ENCODE peak calls at places on chromosomes 11 and 22, in ten cellular contexts. T is cerebellum, Y is Caco-2, X is stromal cell of bone marrow, S is hepatocyte, P is non-pigmented ciliary epithelial cell, L is T-helper 1 cell, E is lower leg skin, O is ELR, F is KBM-7. C is an unnamed sample.
A peak's percentile ranks its signal among the peaks of the same experiment; 100 is the strongest.

GRCh38 chr22:33163815-33164214 is 105.6 kb upstream of the SYN3 start:
- DNase-seq in T (no peak), Y (no peak), X (no peak), S (no peak), P (no peak), L (no peak), E (no peak), O (no peak), F (no peak), C (no peak)

GRCh38 chr11:7524831-7525230 is 11.0 kb downstream of the PPFIBP2 start:
- DNase-seq in T (no peak), Y (no peak), X (no peak), S (no peak), P (no peak), L (no peak), E (peak; percentile 71), O (no peak), F (peak; percentile 90), C (no peak)

GRCh38 chr11:112697371-112697770 is 263.8 kb upstream of the NCAM1 start:
- DNase-seq in T (peak; percentile 11), Y (no peak), X (no peak), S (no peak), P (no peak), L (no peak), E (no peak), O (no peak), F (no peak), C (no peak)

GRCh38 chr22:20117656-20118571 is 888 bp upstream of the TRMT2A start:
- DNase-seq in T (no peak), Y (no peak), X (no peak), S (peak; percentile 56), P (no peak), L (peak; percentile 52), E (no peak), O (peak; percentile 47), F (no peak), C (peak; percentile 67)

GRCh38 chr11:111206472-111206871 is 39.1 kb upstream of the POU2AF2 start:
- DNase-seq in T (no peak), Y (no peak), X (no peak), S (no peak), P (peak; percentile 48), L (no peak), E (no peak), O (peak; percentile 62), F (no peak), C (no peak)

GRCh38 chr11:58739725-58740430 is 8.1 kb upstream of the GLYAT start:
- DNase-seq in T (no peak), Y (no peak), X (no peak), S (no peak), P (no peak), L (no peak), E (no peak), O (peak; percentile 29), F (no peak), C (no peak)

GRCh38 chr11:35404397-35404775 is 15.0 kb downstream of the SLC1A2 start:
- DNase-seq in T (no peak), Y (peak; percentile 66), X (no peak), S (peak; percentile 46), P (no peak), L (no peak), E (no peak), O (peak; percentile 60), F (peak; percentile 39), C (no peak)

GRCh38 chr11:62921573-62922188 is 518 bp upstream of the CHRM1 start:
- DNase-seq in T (no peak), Y (no peak), X (no peak), S (no peak), P (no peak), L (no peak), E (peak; percentile 46), O (peak; percentile 62), F (no peak), C (no peak)

GRCh38 chr22:41725510-41726110 is 26.3 kb downstream of the MEI1 start:
- DNase-seq in T (peak; percentile 23), Y (peak; percentile 51), X (no peak), S (peak; percentile 11), P (no peak), L (no peak), E (no peak), O (peak; percentile 75), F (no peak), C (no peak)

GRCh38 chr11:69391192-69392103 is 90.0 kb upstream of the LINC01488 start:
- DNase-seq in T (no peak), Y (peak; percentile 26), X (no peak), S (no peak), P (no peak), L (no peak), E (no peak), O (no peak), F (no peak), C (no peak)

GRCh38 chr11:103870821-103871309 is 165.6 kb upstream of the DDI1 start:
- DNase-seq in T (no peak), Y (no peak), X (peak; percentile 44), S (peak; percentile 45), P (no peak), L (no peak), E (peak; percentile 78), O (no peak), F (no peak), C (no peak)

GRCh38 chr11:110908401-110909106 is 196.3 kb upstream of the ARHGAP20 start:
- DNase-seq in T (no peak), Y (no peak), X (peak; percentile 87), S (peak; percentile 53), P (peak; percentile 98), L (no peak), E (no peak), O (peak; percentile 28), F (no peak), C (no peak)

GRCh38 chr22:45994516-45995404 is 17.8 kb upstream of the WNT7B start:
- DNase-seq in T (peak; percentile 85), Y (peak; percentile 73), X (peak; percentile 31), S (peak; percentile 76), P (no peak), L (peak; percentile 59), E (peak; percentile 80), O (peak; percentile 75), F (peak; percentile 78), C (peak; percentile 73)

GRCh38 chr22:29434288-29434687 is 4.1 kb upstream of the RFPL1 start:
- DNase-seq in T (no peak), Y (no peak), X (no peak), S (no peak), P (no peak), L (no peak), E (no peak), O (no peak), F (no peak), C (no peak)

GRCh38 chr22:25475554-25476022 is 88.9 kb upstream of the GRK3 start:
- DNase-seq in T (no peak), Y (no peak), X (peak; percentile 32), S (peak; percentile 58), P (no peak), L (no peak), E (no peak), O (no peak), F (peak; percentile 65), C (no peak)

GRCh38 chr11:3136542-3137455 is 28.3 kb downstream of the OSBPL5 start:
- DNase-seq in T (no peak), Y (no peak), X (no peak), S (no peak), P (no peak), L (no peak), E (no peak), O (no peak), F (no peak), C (peak; percentile 18)

GRCh38 chr22:32830473-32830872 is 29.0 kb downstream of the TIMP3 start:
- DNase-seq in T (no peak), Y (no peak), X (no peak), S (no peak), P (no peak), L (no peak), E (no peak), O (no peak), F (no peak), C (no peak)

GRCh38 chr11:43467958-43468357 is 109.2 kb downstream of the TTC17 start:
- DNase-seq in T (no peak), Y (no peak), X (no peak), S (no peak), P (no peak), L (no peak), E (no peak), O (no peak), F (no peak), C (no peak)

GRCh38 chr11:2609345-2609744 is 90.4 kb downstream of the KCNQ1OT1 start:
- DNase-seq in T (no peak), Y (no peak), X (no peak), S (no peak), P (no peak), L (no peak), E (no peak), O (no peak), F (no peak), C (no peak)

GRCh38 chr11:36126703-36127102 is 162.5 kb downstream of the COMMD9 start:
- DNase-seq in T (no peak), Y (no peak), X (no peak), S (no peak), P (no peak), L (no peak), E (no peak), O (no peak), F (no peak), C (no peak)

GRCh38 chr22:46991666-46992065 is 229.2 kb downstream of the TBC1D22A start:
- DNase-seq in T (no peak), Y (no peak), X (no peak), S (no peak), P (no peak), L (no peak), E (no peak), O (no peak), F (no peak), C (no peak)

GRCh38 chr11:34997872-34998548 is 81.6 kb downstream of the PDHX start:
- DNase-seq in T (no peak), Y (no peak), X (no peak), S (no peak), P (no peak), L (no peak), E (no peak), O (peak; percentile 73), F (peak; percentile 55), C (no peak)

GRCh38 chr11:2528301-2529050 is 83.7 kb downstream of the KCNQ1 start:
- DNase-seq in T (no peak), Y (peak; percentile 38), X (no peak), S (peak; percentile 54), P (no peak), L (no peak), E (no peak), O (no peak), F (no peak), C (no peak)

GRCh38 chr22:17785185-17786184 is 11.2 kb upstream of the BID start:
- DNase-seq in T (no peak), Y (peak; percentile 70), X (no peak), S (peak; percentile 54), P (no peak), L (peak; percentile 60), E (no peak), O (peak; percentile 53), F (peak; percentile 69), C (peak; percentile 74)

GRCh38 chr11:116821050-116821918 is 1.8 kb downstream of the APOA4 start:
- DNase-seq in T (no peak), Y (no peak), X (no peak), S (no peak), P (no peak), L (no peak), E (no peak), O (no peak), F (no peak), C (no peak)

GRCh38 chr11:8247312-8247711 is 16.4 kb downstream of the LMO1 start:
- DNase-seq in T (no peak), Y (no peak), X (no peak), S (no peak), P (no peak), L (no peak), E (no peak), O (peak; percentile 25), F (peak; percentile 39), C (no peak)